ENCODE peak calls at places on chromosomes 16 and 17, in eight cellular contexts. One of them, this sample, is unnamed.

GRCh38 chr17:76017481-76018339 is 9.4 kb downstream of the EVPL start:
- DNase-seq in NCI-H2081: no peak
- DNase-seq in Peyer's patch: no peak
- DNase-seq in fibroblast of villous mesenchyme: no peak
- DNase-seq in lung: no peak
- DNase-seq in mesothelial cell of epicardium: no peak
- DNase-seq in K562: no peak
- DNase-seq in HFF-Myc: no peak
- DNase-seq in this sample: no peak

GRCh38 chr16:52099382-52099781 is 447.6 kb downstream of the TOX3 start:
- DNase-seq in K562: no peak
- DNase-seq in HFF-Myc: no peak
- DNase-seq in mesothelial cell of epicardium: no peak
- DNase-seq in NCI-H2081: no peak
- DNase-seq in lung: no peak
- DNase-seq in fibroblast of villous mesenchyme: no peak
- DNase-seq in Peyer's patch: no peak
- DNase-seq in this sample: no peak

GRCh38 chr17:38917259-38917658 is 8.2 kb upstream of the LASP1NB start:
- DNase-seq in NCI-H2081: no peak
- DNase-seq in fibroblast of villous mesenchyme: no peak
- DNase-seq in HFF-Myc: no peak
- DNase-seq in mesothelial cell of epicardium: no peak
- DNase-seq in K562: no peak
- DNase-seq in Peyer's patch: no peak
- DNase-seq in lung: no peak
- DNase-seq in this sample: no peak

GRCh38 chr17:33016920-33017319 is 25.3 kb downstream of the SPACA3 start:
- DNase-seq in Peyer's patch: no peak
- DNase-seq in fibroblast of villous mesenchyme: no peak
- DNase-seq in K562: no peak
- DNase-seq in HFF-Myc: no peak
- DNase-seq in lung: no peak
- DNase-seq in mesothelial cell of epicardium: no peak
- DNase-seq in NCI-H2081: no peak
- DNase-seq in this sample: no peak

GRCh38 chr17:76026714-76027158 is 370 bp downstream of the EVPL start:
- DNase-seq in lung: peak; percentile 44
- DNase-seq in HFF-Myc: no peak
- DNase-seq in K562: no peak
- DNase-seq in NCI-H2081: no peak
- DNase-seq in fibroblast of villous mesenchyme: no peak
- DNase-seq in Peyer's patch: peak; percentile 81
- DNase-seq in mesothelial cell of epicardium: no peak
- DNase-seq in this sample: no peak

GRCh38 chr17:16298140-16298662 is 55.1 kb downstream of the CENPV start:
- DNase-seq in HFF-Myc: no peak
- DNase-seq in NCI-H2081: no peak
- DNase-seq in fibroblast of villous mesenchyme: no peak
- DNase-seq in mesothelial cell of epicardium: no peak
- DNase-seq in K562: peak; percentile 66
- DNase-seq in lung: no peak
- DNase-seq in Peyer's patch: no peak
- DNase-seq in this sample: no peak

GRCh38 chr17:19752216-19753048 is 4.3 kb upstream of the ALDH3A1 start:
- DNase-seq in HFF-Myc: no peak
- DNase-seq in fibroblast of villous mesenchyme: no peak
- DNase-seq in lung: no peak
- DNase-seq in K562: no peak
- DNase-seq in Peyer's patch: no peak
- DNase-seq in NCI-H2081: no peak
- DNase-seq in mesothelial cell of epicardium: no peak
- DNase-seq in this sample: no peak

GRCh38 chr16:1333149-1333812 is at the start of gene BAIAP3:
- DNase-seq in lung: no peak
- DNase-seq in Peyer's patch: peak; percentile 72
- DNase-seq in HFF-Myc: no peak
- DNase-seq in NCI-H2081: no peak
- DNase-seq in mesothelial cell of epicardium: no peak
- DNase-seq in K562: peak; percentile 74
- DNase-seq in fibroblast of villous mesenchyme: peak; percentile 22
- DNase-seq in this sample: peak; percentile 71

GRCh38 chr17:4968166-4968915 is 724 bp upstream of the SPAG7 start:
- DNase-seq in NCI-H2081: no peak
- DNase-seq in fibroblast of villous mesenchyme: peak; percentile 43
- DNase-seq in HFF-Myc: no peak
- DNase-seq in lung: no peak
- DNase-seq in K562: peak; percentile 16
- DNase-seq in mesothelial cell of epicardium: no peak
- DNase-seq in Peyer's patch: no peak
- DNase-seq in this sample: peak; percentile 63

GRCh38 chr17:81831563-81831956 is 1.5 kb downstream of the MCRIP1 start:
- DNase-seq in fibroblast of villous mesenchyme: no peak
- DNase-seq in NCI-H2081: no peak
- DNase-seq in HFF-Myc: no peak
- DNase-seq in K562: peak; percentile 32
- DNase-seq in lung: no peak
- DNase-seq in mesothelial cell of epicardium: no peak
- DNase-seq in Peyer's patch: no peak
- DNase-seq in this sample: peak; percentile 25

GRCh38 chr17:31564291-31564690 is 172.8 kb downstream of the RAB11FIP4 start:
- DNase-seq in HFF-Myc: no peak
- DNase-seq in fibroblast of villous mesenchyme: no peak
- DNase-seq in Peyer's patch: no peak
- DNase-seq in mesothelial cell of epicardium: no peak
- DNase-seq in K562: no peak
- DNase-seq in lung: no peak
- DNase-seq in NCI-H2081: no peak
- DNase-seq in this sample: no peak

GRCh38 chr16:27498916-27499658 is 50.6 kb downstream of the GTF3C1 start:
- DNase-seq in lung: no peak
- DNase-seq in mesothelial cell of epicardium: no peak
- DNase-seq in fibroblast of villous mesenchyme: no peak
- DNase-seq in Peyer's patch: no peak
- DNase-seq in NCI-H2081: no peak
- DNase-seq in HFF-Myc: no peak
- DNase-seq in K562: no peak
- DNase-seq in this sample: no peak

GRCh38 chr16:57997528-57998265 is 2.8 kb downstream of the ZNF319 start:
- DNase-seq in Peyer's patch: no peak
- DNase-seq in fibroblast of villous mesenchyme: no peak
- DNase-seq in lung: no peak
- DNase-seq in HFF-Myc: no peak
- DNase-seq in mesothelial cell of epicardium: no peak
- DNase-seq in NCI-H2081: no peak
- DNase-seq in K562: no peak
- DNase-seq in this sample: no peak

This sample was measured in stimulated activated naive CD8-positive, alpha-beta T cell treated with anti-CD3 and anti-CD28 coated beads, Interleukin-15, Interleukin-2, amounts not matched to agents 100 U/mL and 50 U/mL, for 24 hours.